ENCODE peak calls at places on chromosome 12, in four cellular contexts. J is HT-29, R is occipital lobe, M is AG10803. F is an unnamed sample.

GRCh38 chr12:112937741-112938719 is at the start of gene OAS3:
- DNase-seq in R (peak; percentile 33), M (peak; percentile 65), J (peak; percentile 81), F (no peak)

GRCh38 chr12:9634177-9634803 is 26.6 kb upstream of the KLRB1 start:
- DNase-seq in M (peak; percentile 46), J (peak; percentile 77), R (no peak), F (no peak)

GRCh38 chr12:19507823-19508222 is 68.5 kb downstream of the AEBP2 start:
- DNase-seq in J (no peak), R (no peak), M (peak; percentile 57), F (no peak)

GRCh38 chr12:107992870-107993451 is 136.1 kb upstream of the WSCD2 start:
- DNase-seq in R (no peak), J (peak; percentile 61), M (peak; percentile 30), F (no peak)

GRCh38 chr12:75722714-75723200 is 211.3 kb upstream of the KRR1 start:
- DNase-seq in R (peak; percentile 39), J (peak; percentile 83), M (peak; percentile 94), F (peak; percentile 43)

GRCh38 chr12:79725987-79726386 is 35.2 kb upstream of the PAWR start:
- DNase-seq in M (peak; percentile 72), R (no peak), J (no peak), F (no peak)

GRCh38 chr12:92300781-92301180 is 155.1 kb upstream of the BTG1 start:
- DNase-seq in M (no peak), J (no peak), R (no peak), F (no peak)

GRCh38 chr12:122437656-122438121 is 15.2 kb upstream of the CLIP1 start:
- DNase-seq in J (no peak), M (peak; percentile 84), R (peak; percentile 81), F (no peak)

GRCh38 chr12:25052191-25053020 is 103.5 kb upstream of the BCAT1 start:
- DNase-seq in M (no peak), R (no peak), J (no peak), F (no peak)

GRCh38 chr12:96241484-96242256 is 47.5 kb downstream of the ELK3 start:
- DNase-seq in R (no peak), J (peak; percentile 48), M (peak; percentile 98), F (no peak)

GRCh38 chr12:14408208-14408607 is 42.7 kb downstream of the ATF7IP start:
- DNase-seq in M (peak; percentile 40), R (no peak), J (peak; percentile 17), F (no peak)

GRCh38 chr12:66456622-66457021 is 154.3 kb downstream of the HELB start:
- DNase-seq in R (no peak), J (no peak), M (no peak), F (no peak)

GRCh38 chr12:11166300-11166699 is 4.7 kb upstream of the SMIM10L1 start:
- DNase-seq in J (no peak), R (no peak), M (no peak), F (no peak)

GRCh38 chr12:115090783-115091182 is 406.8 kb upstream of the TBX3 start:
- DNase-seq in R (no peak), M (no peak), J (no peak), F (no peak)

GRCh38 chr12:14403711-14404164 is 38.3 kb downstream of the ATF7IP start:
- DNase-seq in R (no peak), M (peak; percentile 80), J (peak; percentile 73), F (peak; percentile 74)

GRCh38 chr12:4786795-4787194 is 66.6 kb downstream of the GALNT8 start:
- DNase-seq in M (no peak), J (no peak), R (no peak), F (no peak)

GRCh38 chr12:113330505-113330904 is 4.4 kb downstream of the SLC8B1 start:
- DNase-seq in M (no peak), R (no peak), J (no peak), F (no peak)

GRCh38 chr12:4148418-4149056 is 125.0 kb upstream of the CCND2 start:
- DNase-seq in J (no peak), M (no peak), R (no peak), F (no peak)

GRCh38 chr12:79344855-79345840 is 345.6 kb downstream of the PAWR start:
- DNase-seq in J (peak; percentile 83), M (peak; percentile 25), R (no peak), F (no peak)

GRCh38 chr12:19129121-19129485 is 430 bp upstream of the PLEKHA5 start:
- DNase-seq in M (peak; percentile 37), J (peak; percentile 53), R (no peak), F (peak; percentile 20)

GRCh38 chr12:115135800-115136211 is 451.8 kb upstream of the TBX3 start:
- DNase-seq in M (peak; percentile 80), J (no peak), R (peak; percentile 11), F (peak; percentile 4)

GRCh38 chr12:96907681-96908163 is 665 bp downstream of the NEDD1 start:
- DNase-seq in R (no peak), M (peak; percentile 26), J (peak; percentile 55), F (peak; percentile 13)

F was measured in brain pericyte.